ENCODE peak calls at places on chromosomes 16 and 17, in five cellular contexts. One of them, this sample, is unnamed. For H3K4me1, the result is how much of the 10 kb centered on the place peaks cover.

GRCh38 chr17:79618383-79619067 is 7.7 kb upstream of the RBFOX3 start:
- DNase-seq in lower lobe of right lung: peak
- DNase-seq in CD4-positive, CD25-positive, alpha-beta regulatory T cell: no peak
- DNase-seq in thoracic aorta: no peak
- DNase-seq in endothelial cell of umbilical vein: no peak
- DNase-seq in this sample: no peak

GRCh38 chr17:22270381-22270780 is 578.1 kb downstream of the KCNJ18 start:
- DNase-seq in lower lobe of right lung: no peak
- DNase-seq in CD4-positive, CD25-positive, alpha-beta regulatory T cell: no peak
- DNase-seq in thoracic aorta: no peak
- DNase-seq in endothelial cell of umbilical vein: no peak
- DNase-seq in this sample: no peak

GRCh38 chr16:49632111-49632797 is 223.7 kb downstream of the ZNF423 start:
- DNase-seq in lower lobe of right lung: no peak
- DNase-seq in CD4-positive, CD25-positive, alpha-beta regulatory T cell: no peak
- DNase-seq in thoracic aorta: no peak
- DNase-seq in endothelial cell of umbilical vein: no peak
- DNase-seq in this sample: no peak

GRCh38 chr17:72065556-72065955 is 55.3 kb upstream of the SOX9 start:
- DNase-seq in lower lobe of right lung: no peak
- DNase-seq in CD4-positive, CD25-positive, alpha-beta regulatory T cell: no peak
- DNase-seq in thoracic aorta: no peak
- DNase-seq in endothelial cell of umbilical vein: no peak
- DNase-seq in this sample: no peak

GRCh38 chr17:29584452-29585079 is 4.9 kb downstream of the GIT1 start:
- DNase-seq in lower lobe of right lung: peak
- DNase-seq in CD4-positive, CD25-positive, alpha-beta regulatory T cell: no peak
- DNase-seq in thoracic aorta: no peak
- DNase-seq in endothelial cell of umbilical vein: no peak
- DNase-seq in this sample: no peak

GRCh38 chr17:77770331-77771105 is 188.0 kb upstream of the TNRC6C start:
- DNase-seq in lower lobe of right lung: no peak
- DNase-seq in CD4-positive, CD25-positive, alpha-beta regulatory T cell: no peak
- DNase-seq in thoracic aorta: no peak
- DNase-seq in endothelial cell of umbilical vein: no peak
- DNase-seq in this sample: no peak

GRCh38 chr17:31538080-31538762 is 146.7 kb downstream of the RAB11FIP4 start:
- DNase-seq in lower lobe of right lung: no peak
- DNase-seq in CD4-positive, CD25-positive, alpha-beta regulatory T cell: no peak
- DNase-seq in thoracic aorta: no peak
- DNase-seq in endothelial cell of umbilical vein: no peak
- DNase-seq in this sample: no peak

GRCh38 chr17:73197141-73197540 is 4.3 kb downstream of the COG1 start:
- DNase-seq in lower lobe of right lung: no peak
- DNase-seq in CD4-positive, CD25-positive, alpha-beta regulatory T cell: no peak
- DNase-seq in thoracic aorta: no peak
- DNase-seq in endothelial cell of umbilical vein: no peak
- DNase-seq in this sample: no peak

GRCh38 chr17:76700627-76701470 is 9.9 kb downstream of the MXRA7 start:
- DNase-seq in lower lobe of right lung: no peak
- DNase-seq in CD4-positive, CD25-positive, alpha-beta regulatory T cell: no peak
- DNase-seq in thoracic aorta: peak
- DNase-seq in endothelial cell of umbilical vein: peak
- DNase-seq in this sample: peak

GRCh38 chr17:7509937-7510336 is 25.8 kb downstream of the POLR2A start:
- DNase-seq in lower lobe of right lung: no peak
- DNase-seq in CD4-positive, CD25-positive, alpha-beta regulatory T cell: no peak
- DNase-seq in thoracic aorta: no peak
- DNase-seq in endothelial cell of umbilical vein: no peak
- DNase-seq in this sample: no peak

GRCh38 chr17:28384281-28385036 is 13.0 kb downstream of the SARM1 start:
- DNase-seq in lower lobe of right lung: peak
- DNase-seq in CD4-positive, CD25-positive, alpha-beta regulatory T cell: peak
- DNase-seq in thoracic aorta: no peak
- DNase-seq in endothelial cell of umbilical vein: peak
- DNase-seq in this sample: peak

GRCh38 chr17:49570540-49571242 is 5.0 kb upstream of the NXPH3 start:
- DNase-seq in lower lobe of right lung: no peak
- DNase-seq in CD4-positive, CD25-positive, alpha-beta regulatory T cell: no peak
- DNase-seq in thoracic aorta: no peak
- DNase-seq in endothelial cell of umbilical vein: no peak
- DNase-seq in this sample: no peak

GRCh38 chr17:74454197-74455024 is 12.0 kb upstream of the CD300A start:
- DNase-seq in lower lobe of right lung: peak
- DNase-seq in CD4-positive, CD25-positive, alpha-beta regulatory T cell: no peak
- DNase-seq in thoracic aorta: peak
- DNase-seq in endothelial cell of umbilical vein: peak
- DNase-seq in this sample: peak

DNA sequence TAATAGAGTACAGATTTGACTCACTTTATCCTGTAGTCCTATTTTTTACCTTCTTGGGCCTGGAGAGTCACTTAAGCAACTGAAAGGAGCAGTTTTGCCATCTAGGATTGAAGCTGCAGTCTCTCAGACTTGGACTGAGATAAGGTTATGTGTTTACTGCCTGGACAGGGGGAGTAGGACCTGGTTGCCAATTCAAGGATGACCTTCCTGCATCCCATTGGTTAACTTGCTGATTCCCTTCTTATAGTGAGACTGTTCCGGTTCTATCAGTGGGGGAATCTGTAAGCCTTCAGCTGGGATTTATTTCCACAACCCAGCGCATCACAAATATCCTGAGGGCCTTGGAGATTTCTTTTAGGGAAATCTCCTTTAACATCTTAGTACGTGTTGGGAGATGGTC is 2.9 kb downstream of the UBN1 start:
- DNase-seq in lower lobe of right lung: no peak
- DNase-seq in CD4-positive, CD25-positive, alpha-beta regulatory T cell: no peak
- DNase-seq in thoracic aorta: no peak
- DNase-seq in endothelial cell of umbilical vein: peak
- DNase-seq in this sample: no peak
- H3K4me1 ChIP-seq in lower lobe of right lung: half or more
- H3K4me1 ChIP-seq in CD4-positive, CD25-positive, alpha-beta regulatory T cell: under half
- H3K4me1 ChIP-seq in thoracic aorta: under half
- H3K4me1 ChIP-seq in endothelial cell of umbilical vein: half or more
- H3K4me1 ChIP-seq in this sample: under half

GRCh38 chr16:87085441-87085840 is 231.8 kb downstream of the C16orf95 start:
- DNase-seq in lower lobe of right lung: no peak
- DNase-seq in CD4-positive, CD25-positive, alpha-beta regulatory T cell: no peak
- DNase-seq in thoracic aorta: no peak
- DNase-seq in endothelial cell of umbilical vein: no peak
- DNase-seq in this sample: no peak
- H3K27ac ChIP-seq in lower lobe of right lung: no peak
- H3K27ac ChIP-seq in CD4-positive, CD25-positive, alpha-beta regulatory T cell: no peak
- H3K27ac ChIP-seq in thoracic aorta: no peak
- H3K27ac ChIP-seq in endothelial cell of umbilical vein: no peak
- H3K27ac ChIP-seq in this sample: no peak

GRCh38 chr16:78955206-78955605 is 645.3 kb downstream of the MAF start:
- DNase-seq in lower lobe of right lung: no peak
- DNase-seq in CD4-positive, CD25-positive, alpha-beta regulatory T cell: no peak
- DNase-seq in thoracic aorta: no peak
- DNase-seq in endothelial cell of umbilical vein: no peak
- DNase-seq in this sample: no peak
- H3K4me3 ChIP-seq in lower lobe of right lung: no peak
- H3K4me3 ChIP-seq in CD4-positive, CD25-positive, alpha-beta regulatory T cell: no peak
- H3K4me3 ChIP-seq in thoracic aorta: no peak
- H3K4me3 ChIP-seq in endothelial cell of umbilical vein: no peak
- H3K4me3 ChIP-seq in this sample: no peak

GRCh38 chr17:45313419-45313771 is 3.4 kb downstream of the MAP3K14 start:
- DNase-seq in lower lobe of right lung: no peak
- DNase-seq in CD4-positive, CD25-positive, alpha-beta regulatory T cell: no peak
- DNase-seq in thoracic aorta: no peak
- DNase-seq in endothelial cell of umbilical vein: no peak
- DNase-seq in this sample: no peak
- H3K4me1 ChIP-seq in lower lobe of right lung: half or more
- H3K4me1 ChIP-seq in CD4-positive, CD25-positive, alpha-beta regulatory T cell: half or more
- H3K4me1 ChIP-seq in thoracic aorta: half or more
- H3K4me1 ChIP-seq in endothelial cell of umbilical vein: under half
- H3K4me1 ChIP-seq in this sample: half or more

DNA sequence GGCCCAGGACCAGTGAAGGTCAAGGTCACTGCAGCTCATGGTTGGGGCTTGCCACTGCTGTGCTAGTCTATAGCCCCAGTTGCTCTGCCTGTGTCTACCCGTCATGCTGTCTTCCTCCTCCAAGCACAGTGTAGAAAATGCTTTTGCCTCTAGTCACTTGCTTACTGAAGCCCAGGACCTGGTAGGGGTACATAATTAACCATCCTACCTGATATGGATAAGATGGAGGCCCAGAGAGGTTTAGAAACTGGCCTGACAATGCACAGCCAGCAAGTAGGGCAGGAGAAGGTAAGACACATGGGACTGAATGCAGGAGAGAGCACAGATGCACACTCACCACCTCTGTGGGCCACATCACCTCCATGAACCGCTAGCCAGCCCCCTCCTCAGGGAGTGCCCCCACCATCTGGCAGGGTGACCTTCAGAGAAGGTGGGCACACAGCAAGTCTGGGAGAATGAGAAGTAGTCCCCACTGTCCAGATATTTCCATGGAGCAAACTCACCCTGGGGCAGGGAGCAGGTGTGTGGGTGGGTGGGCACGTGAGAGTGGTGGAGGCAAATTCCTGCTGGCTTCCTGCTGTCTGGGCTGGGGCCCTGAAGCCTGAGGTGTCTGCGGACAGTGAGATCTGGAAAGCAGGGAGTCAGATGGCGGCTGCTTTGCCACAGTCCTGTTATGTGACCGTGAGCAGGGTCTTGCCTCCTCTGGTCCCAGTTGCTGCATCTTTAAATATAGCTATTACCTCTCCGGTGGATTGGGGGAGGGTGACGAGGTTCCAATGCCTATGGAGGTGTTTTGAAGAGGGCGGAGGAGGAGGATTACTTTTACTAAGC is 1.0 kb downstream of the CX3CL1 start:
- DNase-seq in lower lobe of right lung: no peak
- DNase-seq in CD4-positive, CD25-positive, alpha-beta regulatory T cell: no peak
- DNase-seq in thoracic aorta: no peak
- DNase-seq in endothelial cell of umbilical vein: no peak
- DNase-seq in this sample: no peak
- H3K27ac ChIP-seq in lower lobe of right lung: peak
- H3K27ac ChIP-seq in CD4-positive, CD25-positive, alpha-beta regulatory T cell: no peak
- H3K27ac ChIP-seq in thoracic aorta: peak
- H3K27ac ChIP-seq in endothelial cell of umbilical vein: no peak
- H3K27ac ChIP-seq in this sample: no peak

GRCh38 chr17:2175294-2175628 is 120.4 kb downstream of the HIC1 start:
- DNase-seq in lower lobe of right lung: no peak
- DNase-seq in CD4-positive, CD25-positive, alpha-beta regulatory T cell: no peak
- DNase-seq in thoracic aorta: no peak
- DNase-seq in endothelial cell of umbilical vein: no peak
- DNase-seq in this sample: no peak
- H3K4me3 ChIP-seq in lower lobe of right lung: no peak
- H3K4me3 ChIP-seq in CD4-positive, CD25-positive, alpha-beta regulatory T cell: no peak
- H3K4me3 ChIP-seq in thoracic aorta: peak
- H3K4me3 ChIP-seq in endothelial cell of umbilical vein: no peak
- H3K4me3 ChIP-seq in this sample: no peak

GRCh38 chr17:33290156-33290697 is 2.9 kb downstream of the ASIC2 start:
- DNase-seq in lower lobe of right lung: no peak
- DNase-seq in CD4-positive, CD25-positive, alpha-beta regulatory T cell: no peak
- DNase-seq in thoracic aorta: no peak
- DNase-seq in endothelial cell of umbilical vein: no peak
- DNase-seq in this sample: no peak
- H3K4me1 ChIP-seq in lower lobe of right lung: under half
- H3K4me1 ChIP-seq in CD4-positive, CD25-positive, alpha-beta regulatory T cell: under half
- H3K4me1 ChIP-seq in thoracic aorta: under half
- H3K4me1 ChIP-seq in endothelial cell of umbilical vein: under half
- H3K4me1 ChIP-seq in this sample: under half

GRCh38 chr17:69558796-69559195 is 144.3 kb downstream of the MAP2K6 start:
- DNase-seq in lower lobe of right lung: no peak
- DNase-seq in CD4-positive, CD25-positive, alpha-beta regulatory T cell: no peak
- DNase-seq in thoracic aorta: no peak
- DNase-seq in endothelial cell of umbilical vein: no peak
- DNase-seq in this sample: no peak
- H3K27ac ChIP-seq in lower lobe of right lung: no peak
- H3K27ac ChIP-seq in CD4-positive, CD25-positive, alpha-beta regulatory T cell: no peak
- H3K27ac ChIP-seq in thoracic aorta: no peak
- H3K27ac ChIP-seq in endothelial cell of umbilical vein: no peak
- H3K27ac ChIP-seq in this sample: no peak

This sample was measured in CD8-positive, alpha-beta memory T cell.